ENCODE peak calls at places on chromosomes 11 and 22, in nine cellular contexts. Q is OCI-M1, Z is caudate nucleus, K is cardiac fibroblast, Y is BJ, D is aorta, W is NCI-H1092 treated with DMSO at 0.1 percent for 48 hours, B is A549, V is ELF-1. M is an unnamed sample.

GRCh38 chr11:60485987-60486386 is 6.6 kb upstream of the MS4A12 start:
- DNase-seq in Q (peak; percentile 82), B (peak; percentile 37), K (no peak), W (peak; percentile 32), V (peak; percentile 38), Z (no peak), D (no peak), Y (no peak), M (peak; percentile 43)

GRCh38 chr22:23137905-23138520 is 3.8 kb downstream of the RSPH14 start:
- DNase-seq in V (no peak), Y (no peak), Q (peak; percentile 22), K (no peak), D (no peak), B (no peak), Z (no peak), W (no peak), M (no peak)

GRCh38 chr11:128961645-128962044 is 19.0 kb upstream of the TP53AIP1 start:
- DNase-seq in K (no peak), W (no peak), Q (no peak), V (no peak), Y (no peak), Z (no peak), B (no peak), D (no peak), M (no peak)

GRCh38 chr22:36986242-36986821 is 32.9 kb downstream of the TST start:
- DNase-seq in B (peak; percentile 45), V (peak; percentile 60), K (no peak), Y (no peak), Z (no peak), W (no peak), Q (peak; percentile 73), D (no peak), M (no peak)

GRCh38 chr22:46721716-46722115 is 16.3 kb downstream of the CERK start:
- DNase-seq in B (no peak), Y (no peak), K (no peak), Z (no peak), D (no peak), W (no peak), V (no peak), Q (no peak), M (no peak)

GRCh38 chr11:7538466-7539454 is 25.0 kb downstream of the PPFIBP2 start:
- DNase-seq in W (no peak), V (peak; percentile 26), Q (no peak), Z (no peak), B (no peak), Y (no peak), K (no peak), D (no peak), M (no peak)

GRCh38 chr11:75170463-75171201 is 19.7 kb downstream of the SLCO2B1 start:
- DNase-seq in Z (no peak), K (no peak), W (no peak), D (no peak), Y (no peak), Q (no peak), V (no peak), B (no peak), M (no peak)

GRCh38 chr11:27076121-27076589 is 35.5 kb downstream of the BBOX1 start:
- DNase-seq in B (no peak), Z (no peak), K (no peak), Y (no peak), Q (no peak), D (no peak), W (no peak), V (peak; percentile 10), M (peak; percentile 91)

GRCh38 chr22:43658823-43659222 is 153.3 kb downstream of the EFCAB6 start:
- DNase-seq in V (peak; percentile 31), Z (no peak), Q (no peak), D (no peak), W (no peak), Y (no peak), B (no peak), K (no peak), M (peak; percentile 49)

GRCh38 chr22:45322873-45323525 is 13.3 kb downstream of the FAM118A start:
- DNase-seq in K (no peak), V (no peak), B (no peak), Q (no peak), W (no peak), Z (no peak), D (no peak), Y (no peak), M (no peak)

GRCh38 chr22:17847360-17848078 is 73.2 kb upstream of the BID start:
- DNase-seq in V (peak; percentile 95), W (no peak), Y (no peak), Q (peak; percentile 88), B (no peak), K (no peak), Z (no peak), D (no peak), M (peak; percentile 56)

GRCh38 chr11:40215605-40216004 is 1243.8 kb downstream of the LRRC4C start:
- DNase-seq in D (no peak), W (no peak), Z (no peak), V (no peak), Q (no peak), B (no peak), Y (no peak), K (no peak), M (no peak)